ENCODE peak calls at places on chromosomes 13 and 19, in seven cellular contexts. L is pancreas; Q is CD8-positive, alpha-beta memory T cell; W is tibial artery; O is brain microvascular endothelial cell; F is ascending aorta; K is coronary artery. M is an unnamed sample.

GRCh38 chr13:94595006-94595942 is 678 bp downstream of the TGDS start:
- DNase-seq in O (no peak), K (no peak), F (no peak), W (no peak), L (no peak), Q (no peak), M (peak)

GRCh38 chr13:97337985-97338384 is 96.0 kb upstream of the RAP2A start:
- DNase-seq in F (no peak), O (no peak), Q (no peak), W (no peak), L (no peak), K (no peak), M (no peak)

GRCh38 chr13:114173753-114174152 is 5.3 kb upstream of the CFAP97D2 start:
- DNase-seq in Q (no peak), O (no peak), W (no peak), L (no peak), F (no peak), K (no peak), M (no peak)

GRCh38 chr13:24777171-24777570 is 13.2 kb downstream of the RNF17 start:
- DNase-seq in F (no peak), Q (no peak), O (no peak), L (no peak), K (no peak), W (no peak), M (no peak)

GRCh38 chr19:42290523-42291436 is 11.2 kb upstream of the PRR19 start:
- DNase-seq in F (no peak), Q (peak), W (no peak), L (peak), O (no peak), K (no peak), M (no peak)

GRCh38 chr19:1112254-1113208 is 8.7 kb downstream of the GPX4 start:
- DNase-seq in L (peak), K (no peak), O (no peak), Q (no peak), F (no peak), W (no peak), M (no peak)

GRCh38 chr19:14582894-14583340 is at the start of gene CLEC17A:
- DNase-seq in L (no peak), K (no peak), Q (no peak), F (no peak), O (no peak), W (no peak), M (no peak)

GRCh38 chr19:6761053-6761676 is 6.1 kb downstream of the SH2D3A start:
- DNase-seq in W (no peak), F (no peak), Q (no peak), K (no peak), O (no peak), L (no peak), M (peak)

GRCh38 chr13:36998624-36999041 is 507 bp downstream of the ALG5 start:
- DNase-seq in O (no peak), F (no peak), W (peak), L (peak), K (peak), Q (peak), M (peak)

GRCh38 chr13:113981611-113982295 is 7.9 kb upstream of the C13orf46 start:
- DNase-seq in O (no peak), K (no peak), L (peak), F (no peak), Q (no peak), W (peak), M (no peak)

GRCh38 chr19:40056505-40056904 is 474 bp upstream of the ZNF780B start:
- DNase-seq in O (no peak), K (no peak), F (no peak), L (no peak), Q (no peak), W (no peak), M (no peak)

GRCh38 chr19:37699057-37699456 is 20.5 kb downstream of the ZNF607 start:
- DNase-seq in W (no peak), F (no peak), Q (no peak), O (no peak), K (no peak), L (no peak), M (no peak)

GRCh38 chr13:106230450-106230849 is 305.0 kb downstream of the EFNB2 start:
- DNase-seq in L (no peak), O (peak), F (no peak), W (no peak), Q (no peak), K (no peak), M (peak)

GRCh38 chr13:42720116-42720857 is 61.1 kb upstream of the FAM216B start:
- DNase-seq in W (no peak), F (peak), L (no peak), O (peak), K (no peak), Q (no peak), M (peak)

GRCh38 chr13:111857336-111857735 is 209.6 kb upstream of the SOX1 start:
- DNase-seq in L (no peak), W (no peak), K (no peak), O (no peak), F (no peak), Q (no peak), M (no peak)

GRCh38 chr13:50318887-50319286 is 303.6 kb downstream of the KCNRG start:
- DNase-seq in F (no peak), K (no peak), W (no peak), O (no peak), L (no peak), Q (no peak), M (no peak)

GRCh38 chr13:47211106-47211505 is 314.3 kb upstream of the HTR2A start:
- DNase-seq in Q (no peak), F (no peak), L (no peak), K (no peak), O (peak), W (no peak), M (peak)

GRCh38 chr13:63699948-63700347 is 2284.3 kb upstream of the PCDH20 start:
- DNase-seq in K (no peak), W (peak), Q (no peak), L (no peak), O (no peak), F (no peak), M (no peak)

GRCh38 chr19:44800461-44800860 is 8.4 kb upstream of the BCAM start:
- DNase-seq in W (peak), F (peak), L (peak), K (no peak), Q (peak), O (peak), M (peak)

GRCh38 chr19:32063601-32064000 is 281.8 kb upstream of the ZNF507 start:
- DNase-seq in Q (no peak), K (no peak), O (no peak), F (no peak), L (no peak), W (no peak), M (no peak)

DNA sequence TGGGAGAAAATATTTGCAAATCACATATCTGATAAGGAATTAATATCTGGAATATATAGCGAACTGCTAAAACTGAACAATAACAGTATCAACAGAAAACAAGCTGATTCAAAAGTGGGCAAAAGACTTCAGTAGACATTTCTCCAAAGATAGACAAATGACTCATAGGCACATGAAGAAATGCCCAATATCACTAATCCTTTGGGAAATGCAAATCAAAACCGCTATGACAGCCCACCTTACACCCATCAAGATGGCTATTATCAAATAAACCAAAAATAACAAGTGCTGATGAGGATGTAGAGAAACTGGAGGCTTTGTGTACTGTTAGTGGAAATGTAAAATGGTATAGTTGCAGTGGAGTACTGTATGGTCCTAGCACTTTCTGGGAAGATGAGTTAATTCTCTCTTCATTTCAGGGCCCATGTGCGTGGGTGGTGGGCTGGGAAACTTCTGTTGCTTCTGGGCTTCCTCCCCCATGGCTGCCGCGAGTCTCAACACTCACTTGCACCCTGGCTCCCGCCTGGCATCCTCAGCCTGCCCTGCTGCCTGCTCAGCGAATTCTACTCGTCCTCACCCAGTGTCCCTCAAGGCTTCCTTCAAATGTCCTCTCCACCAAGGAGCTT is 12.4 kb upstream of the GJA3 start:
- DNase-seq in Q (no peak), O (no peak), W (no peak), K (no peak), F (no peak), L (no peak), M (no peak)
- H3K27ac ChIP-seq in Q (no peak), O (no peak), W (no peak), K (no peak), F (no peak), L (no peak), M (no peak)

DNA sequence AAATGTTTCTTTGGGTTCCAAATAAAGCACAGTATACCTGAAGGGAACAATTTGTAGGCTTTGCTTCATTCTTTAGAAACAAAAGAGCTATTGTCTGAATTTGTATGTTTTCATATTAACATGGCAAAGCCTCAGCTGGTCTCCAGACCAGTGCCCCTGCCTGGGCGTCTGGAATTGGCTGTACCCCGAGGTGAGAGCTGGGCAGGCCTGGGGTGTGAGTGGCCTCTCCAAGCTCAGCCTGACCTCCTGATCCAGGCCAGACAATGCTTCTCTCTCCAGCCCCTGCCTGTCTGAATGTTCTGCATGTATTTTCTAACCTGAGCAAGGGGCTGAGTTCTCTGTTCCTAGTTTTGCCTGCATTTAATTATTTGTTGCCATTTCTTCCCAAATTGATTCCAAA is 66.3 kb upstream of the MCF2L start:
- DNase-seq in K (no peak), F (no peak), W (no peak), O (no peak), Q (no peak), L (peak), M (no peak)
- H3K27ac ChIP-seq in K (no peak), F (no peak), W (no peak), O (no peak), Q (no peak), L (peak), M (no peak)

GRCh38 chr13:35927554-35927953 is 203.6 kb downstream of the DCLK1 start:
- DNase-seq in L (no peak), K (no peak), Q (no peak), O (peak), F (no peak), W (no peak), M (peak)
- H3K27ac ChIP-seq in L (no peak), K (peak), Q (no peak), O (peak), F (no peak), W (no peak), M (no peak)

GRCh38 chr19:2380567-2380966 is 20.5 kb downstream of the TMPRSS9 start:
- DNase-seq in L (no peak), O (no peak), W (no peak), K (no peak), Q (no peak), F (no peak), M (no peak)

GRCh38 chr19:2382530-2383222 is 22.6 kb downstream of the TMPRSS9 start:
- DNase-seq in K (no peak), W (no peak), L (no peak), O (no peak), F (no peak), Q (no peak), M (no peak)

GRCh38 chr19:2385053-2385721 is 25.1 kb downstream of the TMPRSS9 start:
- DNase-seq in K (no peak), O (peak), F (no peak), Q (no peak), L (peak), W (no peak), M (peak)

GRCh38 chr19:2376784-2377519 is 16.9 kb downstream of the TMPRSS9 start:
- DNase-seq in K (no peak), L (no peak), Q (no peak), O (no peak), W (no peak), F (no peak), M (no peak)

GRCh38 chr19:2381151-2381822 is 21.2 kb downstream of the TMPRSS9 start:
- DNase-seq in K (no peak), L (no peak), F (no peak), O (no peak), W (no peak), Q (no peak), M (no peak)
- H3K27ac ChIP-seq in K (no peak), L (no peak), F (no peak), O (no peak), W (no peak), Q (no peak), M (no peak)

M was measured in RWPE1.